ENCODE peak calls at places on chromosome 3, in seven cellular contexts. Y, U, G, I, J, W and H are unnamed samples.

GRCh38 chr3:4979401-4980228 is at the start of gene BHLHE40:
- DNase-seq in Y (no peak), U (no peak), G (peak; percentile 73), I (peak; percentile 17), J (no peak), W (no peak), H (no peak)

GRCh38 chr3:184058029-184058428 is 5.2 kb downstream of the HTR3C start:
- DNase-seq in Y (peak; percentile 51), U (peak; percentile 92), G (no peak), I (no peak), J (no peak), W (peak; percentile 59), H (peak; percentile 62)

GRCh38 chr3:65884072-65884471 is 154.6 kb downstream of the MAGI1 start:
- DNase-seq in Y (no peak), U (no peak), G (no peak), I (no peak), J (no peak), W (no peak), H (peak; percentile 11)

GRCh38 chr3:49626796-49627195 is 47.4 kb upstream of the APEH start:
- DNase-seq in Y (no peak), U (no peak), G (no peak), I (no peak), J (no peak), W (no peak), H (no peak)

GRCh38 chr3:126613481-126614187 is 41.3 kb downstream of the TXNRD3 start:
- DNase-seq in Y (peak; percentile 52), U (peak; percentile 38), G (no peak), I (no peak), J (no peak), W (no peak), H (no peak)

GRCh38 chr3:29282431-29283296 is 1.8 kb downstream of the RBMS3 start:
- DNase-seq in Y (peak; percentile 44), U (peak; percentile 57), G (no peak), I (no peak), J (no peak), W (peak; percentile 27), H (peak; percentile 74)

GRCh38 chr3:174002543-174002942 is 605.0 kb downstream of the NLGN1 start:
- DNase-seq in Y (no peak), U (peak; percentile 30), G (no peak), I (no peak), J (no peak), W (no peak), H (peak; percentile 7)

GRCh38 chr3:197353867-197354180 is 55.4 kb upstream of the DLG1 start:
- DNase-seq in Y (no peak), U (peak; percentile 48), G (no peak), I (no peak), J (no peak), W (no peak), H (no peak)

GRCh38 chr3:101695779-101696372 is 9.4 kb upstream of the RPL24 start:
- DNase-seq in Y (no peak), U (peak; percentile 62), G (peak; percentile 39), I (peak; percentile 88), J (no peak), W (peak; percentile 44), H (peak; percentile 55)

GRCh38 chr3:118101891-118102290 is 932.8 kb downstream of the IGSF11 start:
- DNase-seq in Y (no peak), U (no peak), G (no peak), I (no peak), J (no peak), W (no peak), H (peak; percentile 78)

GRCh38 chr3:97264180-97264579 is 449.8 kb downstream of the EPHA6 start:
- DNase-seq in Y (no peak), U (no peak), G (no peak), I (no peak), J (no peak), W (no peak), H (no peak)

GRCh38 chr3:39144748-39145380 is 8.5 kb downstream of the CSRNP1 start:
- DNase-seq in Y (no peak), U (no peak), G (no peak), I (no peak), J (no peak), W (no peak), H (no peak)

GRCh38 chr3:66567066-66567465 is 66.2 kb upstream of the LRIG1 start:
- DNase-seq in Y (peak; percentile 47), U (no peak), G (no peak), I (no peak), J (no peak), W (peak; percentile 77), H (no peak)

GRCh38 chr3:162441716-162442115 is 945.1 kb downstream of the OTOL1 start:
- DNase-seq in Y (no peak), U (no peak), G (no peak), I (no peak), J (no peak), W (no peak), H (no peak)

GRCh38 chr3:131553495-131554247 is 50.9 kb upstream of the MRPL3 start:
- DNase-seq in Y (no peak), U (no peak), G (no peak), I (no peak), J (no peak), W (no peak), H (no peak)

GRCh38 chr3:63911395-63911900 is 735 bp downstream of the SCAANT1 start:
- DNase-seq in Y (no peak), U (peak; percentile 54), G (no peak), I (peak; percentile 13), J (no peak), W (no peak), H (no peak)

GRCh38 chr3:32048487-32049174 is 57.8 kb upstream of the GPD1L start:
- DNase-seq in Y (no peak), U (no peak), G (no peak), I (no peak), J (no peak), W (no peak), H (no peak)

GRCh38 chr3:112401617-112402016 is 68.7 kb downstream of the CD200 start:
- DNase-seq in Y (no peak), U (no peak), G (no peak), I (no peak), J (no peak), W (no peak), H (no peak)

GRCh38 chr3:123751478-123751877 is 132.7 kb downstream of the MYLK start:
- DNase-seq in Y (no peak), U (peak; percentile 61), G (no peak), I (no peak), J (no peak), W (no peak), H (no peak)